ENCODE peak calls at places on chromosomes 7 and 10, in eight cellular contexts. G is A549, V is RWPE1, X is upper lobe of left lung, N is foreskin fibroblast, M is GM13976, P is fibroblast of pulmonary artery, Y is MM.1S. H is an unnamed sample.

GRCh38 chr7:138091073-138091472 is 14.8 kb downstream of the AKR1D1 start:
- DNase-seq in G (no peak), V (no peak), X (no peak), N (no peak), M (no peak), P (no peak), Y (peak; percentile 23), H (no peak)

GRCh38 chr10:107986571-107986970 is 822.1 kb upstream of the SORCS1 start:
- DNase-seq in G (no peak), V (no peak), X (no peak), N (no peak), M (no peak), P (no peak), Y (no peak), H (no peak)

GRCh38 chr10:119025336-119025735 is 4.2 kb upstream of the NANOS1 start:
- DNase-seq in G (no peak), V (peak; percentile 76), X (peak; percentile 77), N (peak; percentile 38), M (no peak), P (peak; percentile 79), Y (no peak), H (no peak)

GRCh38 chr7:40551685-40552576 is 417.1 kb downstream of the SUGCT start:
- DNase-seq in G (peak; percentile 2), V (no peak), X (no peak), N (peak; percentile 87), M (no peak), P (peak; percentile 91), Y (peak; percentile 74), H (no peak)

GRCh38 chr7:93171606-93172226 is 23.5 kb upstream of the SAMD9L start:
- DNase-seq in G (no peak), V (no peak), X (no peak), N (no peak), M (no peak), P (no peak), Y (no peak), H (no peak)

GRCh38 chr7:140542226-140542625 is 62.9 kb upstream of the MKRN1 start:
- DNase-seq in G (peak; percentile 15), V (no peak), X (no peak), N (peak; percentile 30), M (no peak), P (peak; percentile 77), Y (no peak), H (no peak)

GRCh38 chr7:30321089-30321991 is 36.9 kb downstream of the ZNRF2 start:
- DNase-seq in G (no peak), V (no peak), X (no peak), N (no peak), M (no peak), P (peak; percentile 17), Y (peak; percentile 46), H (no peak)

GRCh38 chr10:132047575-132048293 is 18.0 kb upstream of the JAKMIP3 start:
- DNase-seq in G (no peak), V (no peak), X (peak; percentile 67), N (no peak), M (no peak), P (no peak), Y (no peak), H (no peak)

GRCh38 chr7:155184923-155185322 is 112.8 kb upstream of the INSIG1 start:
- DNase-seq in G (no peak), V (no peak), X (no peak), N (no peak), M (no peak), P (no peak), Y (no peak), H (no peak)

GRCh38 chr7:128353189-128353588 is 8.3 kb downstream of the PRRT4 start:
- DNase-seq in G (no peak), V (no peak), X (no peak), N (no peak), M (no peak), P (no peak), Y (no peak), H (no peak)

GRCh38 chr7:18426564-18427226 is 68.9 kb upstream of the HDAC9 start:
- DNase-seq in G (no peak), V (no peak), X (no peak), N (peak; percentile 64), M (no peak), P (peak; percentile 53), Y (no peak), H (no peak)

GRCh38 chr10:92662852-92663251 is 26.9 kb upstream of the HHEX start:
- DNase-seq in G (peak; percentile 23), V (no peak), X (no peak), N (no peak), M (no peak), P (peak; percentile 8), Y (no peak), H (no peak)

GRCh38 chr10:94066411-94066810 is 72.7 kb downstream of the PLCE1 start:
- DNase-seq in G (peak; percentile 25), V (peak; percentile 30), X (no peak), N (peak; percentile 28), M (no peak), P (peak; percentile 72), Y (peak; percentile 22), H (no peak)

GRCh38 chr10:97805096-97805879 is 33.5 kb upstream of the SFRP5 start:
- DNase-seq in G (no peak), V (no peak), X (peak; percentile 51), N (no peak), M (no peak), P (no peak), Y (no peak), H (no peak)

GRCh38 chr10:106626371-106626770 is 538.1 kb downstream of the SORCS1 start:
- DNase-seq in G (no peak), V (no peak), X (no peak), N (no peak), M (no peak), P (no peak), Y (no peak), H (no peak)

GRCh38 chr10:114713525-114713924 is 55.5 kb upstream of the ABLIM1 start:
- DNase-seq in G (no peak), V (no peak), X (no peak), N (no peak), M (no peak), P (no peak), Y (no peak), H (no peak)

GRCh38 chr7:69772699-69773436 is 174.6 kb downstream of the AUTS2 start:
- DNase-seq in G (no peak), V (no peak), X (no peak), N (no peak), M (no peak), P (no peak), Y (no peak), H (no peak)

GRCh38 chr10:101052285-101052684 is 9.5 kb upstream of the KAZALD1 start:
- DNase-seq in G (peak; percentile 35), V (no peak), X (no peak), N (peak; percentile 76), M (no peak), P (peak; percentile 70), Y (no peak), H (no peak)

DNA sequence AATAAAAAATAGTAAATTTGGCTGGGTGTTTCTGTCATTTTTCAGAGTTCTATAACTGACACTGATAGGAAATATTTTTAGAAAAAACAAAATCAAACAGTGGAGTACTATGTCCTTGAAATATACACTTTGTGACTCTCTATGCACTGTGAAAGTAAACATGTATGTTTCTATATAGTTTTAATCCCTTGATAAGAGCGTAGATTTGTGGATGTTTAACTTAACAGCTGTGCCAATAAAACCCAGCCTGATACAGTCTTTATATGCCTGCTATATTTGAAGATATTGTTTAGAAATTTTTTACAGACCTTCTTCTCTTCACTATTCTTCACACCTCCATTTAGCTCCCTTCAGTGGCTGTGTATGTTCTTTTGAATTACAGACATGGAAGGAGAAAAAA is 473.3 kb upstream of the FZD8 start:
- DNase-seq in G (no peak), V (no peak), X (no peak), N (no peak), M (no peak), P (no peak), Y (no peak), H (no peak)
- TF ChIP-seq CTCF in G (no peak), V (no peak), X (no peak), N (no peak), M (no peak), P (no peak), Y (no peak), H (no peak)

GRCh38 chr10:12727832-12728215 is 273.7 kb downstream of the CCDC3 start:
- DNase-seq in G (no peak), V (no peak), X (no peak), N (no peak), M (no peak), P (peak; percentile 13), Y (no peak), H (no peak)

GRCh38 chr10:12726971-12727831 is 274.3 kb downstream of the CCDC3 start:
- DNase-seq in G (no peak), V (no peak), X (peak; percentile 41), N (no peak), M (no peak), P (no peak), Y (no peak), H (no peak)

GRCh38 chr10:12728569-12728968 is 272.9 kb downstream of the CCDC3 start:
- DNase-seq in G (no peak), V (no peak), X (no peak), N (no peak), M (no peak), P (peak; percentile 13), Y (no peak), H (no peak)

GRCh38 chr10:12730809-12731519 is 270.5 kb downstream of the CCDC3 start:
- DNase-seq in G (no peak), V (no peak), X (no peak), N (peak; percentile 20), M (peak; percentile 38), P (peak; percentile 56), Y (peak; percentile 9), H (no peak)

GRCh38 chr10:12729885-12730284 is 271.6 kb downstream of the CCDC3 start:
- DNase-seq in G (no peak), V (no peak), X (no peak), N (no peak), M (no peak), P (no peak), Y (no peak), H (no peak)
- TF ChIP-seq CTCF in G (no peak), V (no peak), X (no peak), N (no peak), M (peak; percentile 6), P (peak; percentile 23), Y (peak; percentile 12), H (no peak)

DNA sequence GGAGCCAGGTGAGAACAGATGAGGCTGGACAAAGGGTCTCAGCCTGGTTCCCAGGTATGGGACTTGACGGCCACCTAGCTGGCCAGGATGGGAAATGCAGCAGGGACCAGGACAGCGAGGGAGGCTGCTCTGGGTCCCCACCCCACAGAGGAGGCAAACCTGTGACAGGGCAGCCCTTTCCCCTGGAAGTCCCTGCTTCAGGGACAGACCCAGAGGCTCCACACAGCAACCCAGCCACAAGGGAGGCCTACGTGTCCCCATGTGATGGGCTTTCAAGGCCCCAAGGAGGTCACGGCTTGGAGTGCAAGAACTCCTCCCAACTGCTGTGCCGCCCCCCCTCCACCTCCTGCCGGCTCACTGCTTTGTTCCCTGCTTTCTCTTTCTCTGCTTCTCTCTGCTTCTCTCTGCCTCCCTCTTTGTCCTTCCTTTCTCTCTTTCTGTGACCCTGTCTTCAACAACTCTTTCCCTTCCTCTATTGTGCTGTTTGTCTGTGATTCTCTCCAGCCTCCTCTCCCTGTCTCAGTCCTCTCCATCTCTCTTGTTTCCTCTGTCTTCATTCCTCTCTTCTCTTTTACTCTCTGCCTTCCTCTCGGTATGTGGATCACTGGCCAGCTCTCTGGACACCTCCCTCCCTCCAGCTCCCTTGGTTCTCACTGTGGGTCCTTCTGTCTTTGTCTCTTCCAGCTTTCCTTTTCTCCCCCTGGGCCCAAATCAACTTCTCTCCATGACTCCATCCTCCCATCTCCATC is 9.6 kb upstream of the EIF5AL1 start:
- DNase-seq in G (peak; percentile 30), V (no peak), X (no peak), N (no peak), M (no peak), P (no peak), Y (no peak), H (no peak)
- TF ChIP-seq CTCF in G (peak; percentile 52), V (peak; percentile 51), X (peak; percentile 16), N (no peak), M (no peak), P (peak; percentile 47), Y (no peak), H (no peak)

GRCh38 chr10:126969310-126969709 is 64.1 kb downstream of the DOCK1 start:
- DNase-seq in G (peak; percentile 43), V (peak; percentile 52), X (no peak), N (no peak), M (no peak), P (peak; percentile 6), Y (no peak), H (no peak)
- TF ChIP-seq CTCF in G (peak; percentile 21), V (no peak), X (no peak), N (peak; percentile 5), M (no peak), P (no peak), Y (no peak), H (no peak)

H was measured in omental fat pad.